ENCODE peak calls at places on chromosome 22, in eight cellular contexts. One of them, this sample, is unnamed.

GRCh38 chr22:36348760-36349159 is 39.0 kb downstream of the MYH9 start:
- DNase-seq in epithelial cell of esophagus: no peak
- DNase-seq in GM20000: no peak
- DNase-seq in endothelial cell of umbilical vein: no peak
- DNase-seq in nephron progenitor cell: no peak
- DNase-seq in choroid plexus epithelial cell: no peak
- DNase-seq in body of pancreas: no peak
- DNase-seq in transverse colon: no peak
- DNase-seq in this sample: no peak

GRCh38 chr22:17205432-17205831 is 13.8 kb downstream of the ADA2 start:
- DNase-seq in epithelial cell of esophagus: no peak
- DNase-seq in GM20000: no peak
- DNase-seq in endothelial cell of umbilical vein: no peak
- DNase-seq in nephron progenitor cell: no peak
- DNase-seq in choroid plexus epithelial cell: no peak
- DNase-seq in body of pancreas: no peak
- DNase-seq in transverse colon: no peak
- DNase-seq in this sample: no peak

GRCh38 chr22:26435327-26436093 is 6.5 kb downstream of the ASPHD2 start:
- DNase-seq in epithelial cell of esophagus: no peak
- DNase-seq in GM20000: no peak
- DNase-seq in endothelial cell of umbilical vein: no peak
- DNase-seq in nephron progenitor cell: no peak
- DNase-seq in choroid plexus epithelial cell: peak; percentile 13
- DNase-seq in body of pancreas: no peak
- DNase-seq in transverse colon: no peak
- DNase-seq in this sample: no peak

GRCh38 chr22:25488244-25489020 is 76.0 kb upstream of the GRK3 start:
- DNase-seq in epithelial cell of esophagus: peak; percentile 53
- DNase-seq in GM20000: no peak
- DNase-seq in endothelial cell of umbilical vein: peak; percentile 71
- DNase-seq in nephron progenitor cell: no peak
- DNase-seq in choroid plexus epithelial cell: peak; percentile 91
- DNase-seq in body of pancreas: peak; percentile 73
- DNase-seq in transverse colon: peak; percentile 41
- DNase-seq in this sample: peak; percentile 89

GRCh38 chr22:34975721-34976120 is 90.2 kb upstream of the ISX start:
- DNase-seq in epithelial cell of esophagus: no peak
- DNase-seq in GM20000: no peak
- DNase-seq in endothelial cell of umbilical vein: no peak
- DNase-seq in nephron progenitor cell: no peak
- DNase-seq in choroid plexus epithelial cell: no peak
- DNase-seq in body of pancreas: no peak
- DNase-seq in transverse colon: no peak
- DNase-seq in this sample: no peak

GRCh38 chr22:23251445-23252093 is 71.3 kb downstream of the BCR start:
- DNase-seq in epithelial cell of esophagus: peak; percentile 67
- DNase-seq in GM20000: no peak
- DNase-seq in endothelial cell of umbilical vein: no peak
- DNase-seq in nephron progenitor cell: no peak
- DNase-seq in choroid plexus epithelial cell: no peak
- DNase-seq in body of pancreas: peak; percentile 37
- DNase-seq in transverse colon: peak; percentile 43
- DNase-seq in this sample: no peak

GRCh38 chr22:50498322-50498861 is 9.1 kb downstream of the LMF2 start:
- DNase-seq in epithelial cell of esophagus: peak; percentile 73
- DNase-seq in GM20000: peak; percentile 78
- DNase-seq in endothelial cell of umbilical vein: peak; percentile 65
- DNase-seq in nephron progenitor cell: peak; percentile 71
- DNase-seq in choroid plexus epithelial cell: peak; percentile 74
- DNase-seq in body of pancreas: peak; percentile 86
- DNase-seq in transverse colon: peak; percentile 84
- DNase-seq in this sample: no peak

GRCh38 chr22:46652930-46653331 is 32.7 kb downstream of the GRAMD4 start:
- DNase-seq in epithelial cell of esophagus: no peak
- DNase-seq in GM20000: no peak
- DNase-seq in endothelial cell of umbilical vein: no peak
- DNase-seq in nephron progenitor cell: no peak
- DNase-seq in choroid plexus epithelial cell: peak; percentile 76
- DNase-seq in body of pancreas: no peak
- DNase-seq in transverse colon: no peak
- DNase-seq in this sample: no peak

GRCh38 chr22:21949569-21949918 is 3.1 kb downstream of the PPM1F start:
- DNase-seq in epithelial cell of esophagus: no peak
- DNase-seq in GM20000: no peak
- DNase-seq in endothelial cell of umbilical vein: no peak
- DNase-seq in nephron progenitor cell: no peak
- DNase-seq in choroid plexus epithelial cell: no peak
- DNase-seq in body of pancreas: no peak
- DNase-seq in transverse colon: no peak
- DNase-seq in this sample: no peak
- TF ChIP-seq CTCF in epithelial cell of esophagus: no peak
- TF ChIP-seq CTCF in GM20000: no peak
- TF ChIP-seq CTCF in endothelial cell of umbilical vein: no peak
- TF ChIP-seq CTCF in nephron progenitor cell: no peak
- TF ChIP-seq CTCF in choroid plexus epithelial cell: no peak
- TF ChIP-seq CTCF in body of pancreas: no peak
- TF ChIP-seq CTCF in transverse colon: no peak
- TF ChIP-seq CTCF in this sample: no peak

DNA sequence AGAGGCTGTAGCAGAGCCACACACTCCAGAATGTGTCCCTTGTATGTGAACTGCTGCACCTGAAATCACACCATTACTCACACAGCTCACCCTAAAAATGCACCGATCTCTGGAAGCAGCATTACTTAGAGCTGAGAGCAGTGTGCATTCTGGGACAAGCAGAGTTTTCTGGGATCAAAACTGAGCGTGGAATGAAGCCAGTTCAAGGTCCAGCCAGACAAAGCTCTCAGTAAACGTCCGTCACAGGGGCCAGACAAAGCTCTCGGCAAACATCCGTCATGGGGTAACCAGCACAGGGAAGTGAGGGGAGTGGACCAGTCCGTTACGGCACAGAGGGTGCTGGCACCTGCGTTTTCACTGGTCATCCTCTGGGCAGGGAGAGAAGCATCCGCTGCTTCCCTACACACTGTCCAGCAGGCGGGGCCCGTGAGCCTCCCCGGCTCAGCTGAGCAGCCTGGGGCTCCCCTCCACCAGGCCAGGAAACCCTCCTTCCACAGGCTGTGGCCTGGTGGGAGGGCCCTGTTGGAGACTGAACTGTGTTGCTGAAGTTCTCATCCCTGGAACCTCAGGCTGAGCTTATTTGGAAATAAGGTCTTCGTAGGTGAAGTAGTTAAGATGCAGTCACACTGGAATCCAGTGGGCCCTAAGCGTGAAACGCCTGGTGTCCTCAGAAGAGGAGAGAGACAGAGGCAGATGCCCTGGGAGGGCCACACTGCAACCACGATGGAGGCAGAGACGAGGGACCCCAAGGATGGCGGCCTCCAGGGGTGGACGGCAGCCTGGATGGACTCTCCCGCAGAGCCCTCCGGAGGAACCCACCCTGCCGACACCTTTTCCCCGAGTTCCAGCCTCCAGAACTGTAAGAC is 883.9 kb downstream of the BRD1 start:
- DNase-seq in epithelial cell of esophagus: no peak
- DNase-seq in GM20000: no peak
- DNase-seq in endothelial cell of umbilical vein: no peak
- DNase-seq in nephron progenitor cell: peak; percentile 55
- DNase-seq in choroid plexus epithelial cell: no peak
- DNase-seq in body of pancreas: no peak
- DNase-seq in transverse colon: peak; percentile 7
- DNase-seq in this sample: peak; percentile 60
- TF ChIP-seq CTCF in epithelial cell of esophagus: no peak
- TF ChIP-seq CTCF in GM20000: peak; percentile 40
- TF ChIP-seq CTCF in endothelial cell of umbilical vein: no peak
- TF ChIP-seq CTCF in nephron progenitor cell: peak; percentile 48
- TF ChIP-seq CTCF in choroid plexus epithelial cell: no peak
- TF ChIP-seq CTCF in body of pancreas: peak; percentile 28
- TF ChIP-seq CTCF in transverse colon: no peak
- TF ChIP-seq CTCF in this sample: peak; percentile 41

GRCh38 chr22:43008921-43009320 is 6.0 kb downstream of the PACSIN2 start:
- DNase-seq in epithelial cell of esophagus: no peak
- DNase-seq in GM20000: no peak
- DNase-seq in endothelial cell of umbilical vein: no peak
- DNase-seq in nephron progenitor cell: no peak
- DNase-seq in choroid plexus epithelial cell: no peak
- DNase-seq in body of pancreas: no peak
- DNase-seq in transverse colon: no peak
- DNase-seq in this sample: no peak
- TF ChIP-seq CTCF in epithelial cell of esophagus: no peak
- TF ChIP-seq CTCF in GM20000: no peak
- TF ChIP-seq CTCF in endothelial cell of umbilical vein: no peak
- TF ChIP-seq CTCF in nephron progenitor cell: no peak
- TF ChIP-seq CTCF in choroid plexus epithelial cell: no peak
- TF ChIP-seq CTCF in body of pancreas: no peak
- TF ChIP-seq CTCF in transverse colon: no peak
- TF ChIP-seq CTCF in this sample: no peak

DNA sequence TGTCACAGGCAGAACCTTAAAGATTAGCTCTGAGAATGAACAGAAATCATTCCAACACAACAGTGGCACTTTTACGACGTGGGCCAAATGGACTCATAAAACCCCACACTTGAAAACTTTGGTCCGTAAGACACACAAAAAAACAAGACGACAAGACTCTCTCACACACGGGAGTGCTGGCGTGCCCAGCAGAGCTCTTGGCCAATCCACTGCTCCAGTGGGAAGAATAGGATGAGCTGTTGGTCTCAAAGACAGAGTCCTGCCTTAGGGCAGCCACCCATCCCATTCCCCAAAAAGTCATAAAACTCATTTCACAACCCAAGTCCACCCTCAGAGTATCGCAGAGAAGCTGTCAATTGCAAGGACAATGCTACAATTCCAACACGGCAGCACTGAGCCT is 18.2 kb downstream of the LARGE1 start:
- DNase-seq in epithelial cell of esophagus: no peak
- DNase-seq in GM20000: no peak
- DNase-seq in endothelial cell of umbilical vein: no peak
- DNase-seq in nephron progenitor cell: no peak
- DNase-seq in choroid plexus epithelial cell: no peak
- DNase-seq in body of pancreas: no peak
- DNase-seq in transverse colon: no peak
- DNase-seq in this sample: no peak
- TF ChIP-seq CTCF in epithelial cell of esophagus: no peak
- TF ChIP-seq CTCF in GM20000: no peak
- TF ChIP-seq CTCF in endothelial cell of umbilical vein: no peak
- TF ChIP-seq CTCF in nephron progenitor cell: no peak
- TF ChIP-seq CTCF in choroid plexus epithelial cell: no peak
- TF ChIP-seq CTCF in body of pancreas: no peak
- TF ChIP-seq CTCF in transverse colon: no peak
- TF ChIP-seq CTCF in this sample: no peak

GRCh38 chr22:29202231-29203192 is 3.2 kb upstream of the EMID1 start:
- DNase-seq in epithelial cell of esophagus: peak; percentile 45
- DNase-seq in GM20000: peak; percentile 93
- DNase-seq in endothelial cell of umbilical vein: peak; percentile 26
- DNase-seq in nephron progenitor cell: no peak
- DNase-seq in choroid plexus epithelial cell: peak; percentile 89
- DNase-seq in body of pancreas: peak; percentile 25
- DNase-seq in transverse colon: peak; percentile 59
- DNase-seq in this sample: no peak
- TF ChIP-seq CTCF in epithelial cell of esophagus: peak; percentile 44
- TF ChIP-seq CTCF in GM20000: peak; percentile 6
- TF ChIP-seq CTCF in endothelial cell of umbilical vein: peak; percentile 49
- TF ChIP-seq CTCF in nephron progenitor cell: no peak
- TF ChIP-seq CTCF in choroid plexus epithelial cell: peak; percentile 56
- TF ChIP-seq CTCF in body of pancreas: peak; percentile 42
- TF ChIP-seq CTCF in transverse colon: no peak
- TF ChIP-seq CTCF in this sample: peak; percentile 46